ENCODE peak calls at places on chromosomes 13 and 19, in ten cellular contexts. One of them, this sample, is unnamed.

GRCh38 chr13:40476175-40476958 is 190.1 kb downstream of the FOXO1 start:
- DNase-seq in ACHN: no peak
- DNase-seq in iris pigment epithelial cell: no peak
- DNase-seq in dermis microvascular lymphatic vessel endothelial cell: peak
- DNase-seq in right lobe of liver: no peak
- DNase-seq in activated CD4-positive, CD25-positive, alpha-beta regulatory T cell: no peak
- DNase-seq in stomach: no peak
- DNase-seq in nucleus accumbens: no peak
- DNase-seq in stimulated activated CD4-positive, alpha-beta T cell treated with anti-CD3 and anti-CD28 coated beads, Interleukin-1b, Interleukin-23, amount 100 ng/mL, for 1 hour: no peak
- DNase-seq in left cardiac atrium: no peak
- DNase-seq in this sample: no peak

GRCh38 chr19:5330307-5330720 is 10.3 kb downstream of the PTPRS start:
- DNase-seq in dermis microvascular lymphatic vessel endothelial cell: no peak
- DNase-seq in iris pigment epithelial cell: no peak
- DNase-seq in stomach: no peak
- DNase-seq in activated CD4-positive, CD25-positive, alpha-beta regulatory T cell: no peak
- DNase-seq in nucleus accumbens: no peak
- DNase-seq in left cardiac atrium: no peak
- DNase-seq in right lobe of liver: no peak
- DNase-seq in ACHN: no peak
- DNase-seq in stimulated activated CD4-positive, alpha-beta T cell treated with anti-CD3 and anti-CD28 coated beads, Interleukin-1b, Interleukin-23, amount 100 ng/mL, for 1 hour: no peak
- DNase-seq in this sample: no peak

GRCh38 chr19:55456347-55456746 is 5.1 kb downstream of the ISOC2 start:
- DNase-seq in ACHN: no peak
- DNase-seq in dermis microvascular lymphatic vessel endothelial cell: no peak
- DNase-seq in stimulated activated CD4-positive, alpha-beta T cell treated with anti-CD3 and anti-CD28 coated beads, Interleukin-1b, Interleukin-23, amount 100 ng/mL, for 1 hour: no peak
- DNase-seq in right lobe of liver: no peak
- DNase-seq in activated CD4-positive, CD25-positive, alpha-beta regulatory T cell: no peak
- DNase-seq in iris pigment epithelial cell: no peak
- DNase-seq in nucleus accumbens: no peak
- DNase-seq in stomach: no peak
- DNase-seq in left cardiac atrium: no peak
- DNase-seq in this sample: no peak

GRCh38 chr13:59975807-59976445 is 187.8 kb downstream of the DIAPH3 start:
- DNase-seq in stomach: no peak
- DNase-seq in iris pigment epithelial cell: no peak
- DNase-seq in right lobe of liver: no peak
- DNase-seq in dermis microvascular lymphatic vessel endothelial cell: no peak
- DNase-seq in activated CD4-positive, CD25-positive, alpha-beta regulatory T cell: no peak
- DNase-seq in stimulated activated CD4-positive, alpha-beta T cell treated with anti-CD3 and anti-CD28 coated beads, Interleukin-1b, Interleukin-23, amount 100 ng/mL, for 1 hour: no peak
- DNase-seq in nucleus accumbens: no peak
- DNase-seq in left cardiac atrium: no peak
- DNase-seq in ACHN: no peak
- DNase-seq in this sample: no peak

GRCh38 chr13:77028202-77028601 is 1.2 kb upstream of the FBXL3 start:
- DNase-seq in ACHN: peak
- DNase-seq in dermis microvascular lymphatic vessel endothelial cell: peak
- DNase-seq in iris pigment epithelial cell: peak
- DNase-seq in nucleus accumbens: no peak
- DNase-seq in stomach: no peak
- DNase-seq in stimulated activated CD4-positive, alpha-beta T cell treated with anti-CD3 and anti-CD28 coated beads, Interleukin-1b, Interleukin-23, amount 100 ng/mL, for 1 hour: no peak
- DNase-seq in right lobe of liver: no peak
- DNase-seq in left cardiac atrium: no peak
- DNase-seq in activated CD4-positive, CD25-positive, alpha-beta regulatory T cell: no peak
- DNase-seq in this sample: no peak

GRCh38 chr19:16327911-16328823 is 3.5 kb downstream of the KLF2 start:
- DNase-seq in ACHN: no peak
- DNase-seq in stimulated activated CD4-positive, alpha-beta T cell treated with anti-CD3 and anti-CD28 coated beads, Interleukin-1b, Interleukin-23, amount 100 ng/mL, for 1 hour: no peak
- DNase-seq in stomach: peak
- DNase-seq in right lobe of liver: peak
- DNase-seq in dermis microvascular lymphatic vessel endothelial cell: peak
- DNase-seq in nucleus accumbens: no peak
- DNase-seq in left cardiac atrium: peak
- DNase-seq in activated CD4-positive, CD25-positive, alpha-beta regulatory T cell: peak
- DNase-seq in iris pigment epithelial cell: peak
- DNase-seq in this sample: no peak

GRCh38 chr13:100124265-100124664 is 35.4 kb downstream of the PCCA start:
- DNase-seq in nucleus accumbens: no peak
- DNase-seq in right lobe of liver: no peak
- DNase-seq in iris pigment epithelial cell: peak
- DNase-seq in activated CD4-positive, CD25-positive, alpha-beta regulatory T cell: no peak
- DNase-seq in stomach: no peak
- DNase-seq in dermis microvascular lymphatic vessel endothelial cell: no peak
- DNase-seq in stimulated activated CD4-positive, alpha-beta T cell treated with anti-CD3 and anti-CD28 coated beads, Interleukin-1b, Interleukin-23, amount 100 ng/mL, for 1 hour: no peak
- DNase-seq in left cardiac atrium: no peak
- DNase-seq in ACHN: no peak
- DNase-seq in this sample: no peak

GRCh38 chr13:71218960-71219359 is 648.0 kb downstream of the DACH1 start:
- DNase-seq in right lobe of liver: no peak
- DNase-seq in stimulated activated CD4-positive, alpha-beta T cell treated with anti-CD3 and anti-CD28 coated beads, Interleukin-1b, Interleukin-23, amount 100 ng/mL, for 1 hour: no peak
- DNase-seq in iris pigment epithelial cell: peak
- DNase-seq in stomach: no peak
- DNase-seq in activated CD4-positive, CD25-positive, alpha-beta regulatory T cell: no peak
- DNase-seq in dermis microvascular lymphatic vessel endothelial cell: peak
- DNase-seq in ACHN: peak
- DNase-seq in left cardiac atrium: no peak
- DNase-seq in nucleus accumbens: no peak
- DNase-seq in this sample: no peak

GRCh38 chr19:15841875-15842569 is 26.6 kb upstream of the OR10H1 start:
- DNase-seq in ACHN: no peak
- DNase-seq in nucleus accumbens: no peak
- DNase-seq in right lobe of liver: no peak
- DNase-seq in dermis microvascular lymphatic vessel endothelial cell: no peak
- DNase-seq in stomach: no peak
- DNase-seq in stimulated activated CD4-positive, alpha-beta T cell treated with anti-CD3 and anti-CD28 coated beads, Interleukin-1b, Interleukin-23, amount 100 ng/mL, for 1 hour: no peak
- DNase-seq in activated CD4-positive, CD25-positive, alpha-beta regulatory T cell: no peak
- DNase-seq in left cardiac atrium: no peak
- DNase-seq in iris pigment epithelial cell: no peak
- DNase-seq in this sample: peak

GRCh38 chr13:49502954-49503353 is 7.2 kb downstream of the PHF11 start:
- DNase-seq in stimulated activated CD4-positive, alpha-beta T cell treated with anti-CD3 and anti-CD28 coated beads, Interleukin-1b, Interleukin-23, amount 100 ng/mL, for 1 hour: no peak
- DNase-seq in iris pigment epithelial cell: peak
- DNase-seq in nucleus accumbens: no peak
- DNase-seq in dermis microvascular lymphatic vessel endothelial cell: peak
- DNase-seq in left cardiac atrium: peak
- DNase-seq in right lobe of liver: no peak
- DNase-seq in stomach: no peak
- DNase-seq in activated CD4-positive, CD25-positive, alpha-beta regulatory T cell: no peak
- DNase-seq in ACHN: no peak
- DNase-seq in this sample: no peak

GRCh38 chr19:50762554-50762953 is 7.7 kb upstream of the GPR32 start:
- DNase-seq in stimulated activated CD4-positive, alpha-beta T cell treated with anti-CD3 and anti-CD28 coated beads, Interleukin-1b, Interleukin-23, amount 100 ng/mL, for 1 hour: no peak
- DNase-seq in dermis microvascular lymphatic vessel endothelial cell: no peak
- DNase-seq in nucleus accumbens: no peak
- DNase-seq in iris pigment epithelial cell: no peak
- DNase-seq in activated CD4-positive, CD25-positive, alpha-beta regulatory T cell: no peak
- DNase-seq in left cardiac atrium: no peak
- DNase-seq in right lobe of liver: no peak
- DNase-seq in ACHN: no peak
- DNase-seq in stomach: no peak
- DNase-seq in this sample: no peak

GRCh38 chr13:113874177-113874576 is 10.3 kb upstream of the GAS6 start:
- DNase-seq in ACHN: no peak
- DNase-seq in stomach: no peak
- DNase-seq in right lobe of liver: no peak
- DNase-seq in activated CD4-positive, CD25-positive, alpha-beta regulatory T cell: no peak
- DNase-seq in nucleus accumbens: no peak
- DNase-seq in stimulated activated CD4-positive, alpha-beta T cell treated with anti-CD3 and anti-CD28 coated beads, Interleukin-1b, Interleukin-23, amount 100 ng/mL, for 1 hour: no peak
- DNase-seq in dermis microvascular lymphatic vessel endothelial cell: no peak
- DNase-seq in iris pigment epithelial cell: no peak
- DNase-seq in left cardiac atrium: no peak
- DNase-seq in this sample: no peak

GRCh38 chr19:18939922-18940775 is 868 bp downstream of the HOMER3 start:
- DNase-seq in iris pigment epithelial cell: peak
- DNase-seq in right lobe of liver: no peak
- DNase-seq in dermis microvascular lymphatic vessel endothelial cell: peak
- DNase-seq in activated CD4-positive, CD25-positive, alpha-beta regulatory T cell: no peak
- DNase-seq in nucleus accumbens: peak
- DNase-seq in stimulated activated CD4-positive, alpha-beta T cell treated with anti-CD3 and anti-CD28 coated beads, Interleukin-1b, Interleukin-23, amount 100 ng/mL, for 1 hour: no peak
- DNase-seq in left cardiac atrium: peak
- DNase-seq in ACHN: peak
- DNase-seq in stomach: peak
- DNase-seq in this sample: no peak

GRCh38 chr19:27775395-27775794 is 1437.6 kb downstream of the UQCRFS1 start:
- DNase-seq in stimulated activated CD4-positive, alpha-beta T cell treated with anti-CD3 and anti-CD28 coated beads, Interleukin-1b, Interleukin-23, amount 100 ng/mL, for 1 hour: no peak
- DNase-seq in right lobe of liver: no peak
- DNase-seq in stomach: no peak
- DNase-seq in activated CD4-positive, CD25-positive, alpha-beta regulatory T cell: no peak
- DNase-seq in ACHN: peak
- DNase-seq in iris pigment epithelial cell: no peak
- DNase-seq in left cardiac atrium: no peak
- DNase-seq in dermis microvascular lymphatic vessel endothelial cell: no peak
- DNase-seq in nucleus accumbens: no peak
- DNase-seq in this sample: peak

GRCh38 chr19:18118420-18119242 is 21.1 kb downstream of the MAST3 start:
- DNase-seq in ACHN: no peak
- DNase-seq in stomach: no peak
- DNase-seq in right lobe of liver: no peak
- DNase-seq in dermis microvascular lymphatic vessel endothelial cell: no peak
- DNase-seq in stimulated activated CD4-positive, alpha-beta T cell treated with anti-CD3 and anti-CD28 coated beads, Interleukin-1b, Interleukin-23, amount 100 ng/mL, for 1 hour: no peak
- DNase-seq in activated CD4-positive, CD25-positive, alpha-beta regulatory T cell: no peak
- DNase-seq in nucleus accumbens: no peak
- DNase-seq in left cardiac atrium: no peak
- DNase-seq in iris pigment epithelial cell: peak
- DNase-seq in this sample: peak

GRCh38 chr13:41186481-41186880 is 7.9 kb downstream of the KBTBD7 start:
- DNase-seq in ACHN: no peak
- DNase-seq in right lobe of liver: no peak
- DNase-seq in stimulated activated CD4-positive, alpha-beta T cell treated with anti-CD3 and anti-CD28 coated beads, Interleukin-1b, Interleukin-23, amount 100 ng/mL, for 1 hour: no peak
- DNase-seq in left cardiac atrium: no peak
- DNase-seq in nucleus accumbens: no peak
- DNase-seq in stomach: no peak
- DNase-seq in iris pigment epithelial cell: no peak
- DNase-seq in activated CD4-positive, CD25-positive, alpha-beta regulatory T cell: no peak
- DNase-seq in dermis microvascular lymphatic vessel endothelial cell: no peak
- DNase-seq in this sample: no peak

GRCh38 chr13:38783992-38784875 is 97.4 kb downstream of the FREM2 start:
- DNase-seq in stimulated activated CD4-positive, alpha-beta T cell treated with anti-CD3 and anti-CD28 coated beads, Interleukin-1b, Interleukin-23, amount 100 ng/mL, for 1 hour: no peak
- DNase-seq in stomach: peak
- DNase-seq in ACHN: peak
- DNase-seq in activated CD4-positive, CD25-positive, alpha-beta regulatory T cell: no peak
- DNase-seq in iris pigment epithelial cell: no peak
- DNase-seq in nucleus accumbens: no peak
- DNase-seq in left cardiac atrium: no peak
- DNase-seq in right lobe of liver: no peak
- DNase-seq in dermis microvascular lymphatic vessel endothelial cell: no peak
- DNase-seq in this sample: no peak

GRCh38 chr13:20303636-20304035 is 71.5 kb upstream of the GJB6 start:
- DNase-seq in activated CD4-positive, CD25-positive, alpha-beta regulatory T cell: no peak
- DNase-seq in left cardiac atrium: no peak
- DNase-seq in stimulated activated CD4-positive, alpha-beta T cell treated with anti-CD3 and anti-CD28 coated beads, Interleukin-1b, Interleukin-23, amount 100 ng/mL, for 1 hour: no peak
- DNase-seq in iris pigment epithelial cell: no peak
- DNase-seq in stomach: no peak
- DNase-seq in nucleus accumbens: no peak
- DNase-seq in ACHN: no peak
- DNase-seq in dermis microvascular lymphatic vessel endothelial cell: no peak
- DNase-seq in right lobe of liver: no peak
- DNase-seq in this sample: no peak

GRCh38 chr19:20776083-20777076 is at the start of gene ZNF66:
- DNase-seq in right lobe of liver: peak
- DNase-seq in activated CD4-positive, CD25-positive, alpha-beta regulatory T cell: peak
- DNase-seq in stimulated activated CD4-positive, alpha-beta T cell treated with anti-CD3 and anti-CD28 coated beads, Interleukin-1b, Interleukin-23, amount 100 ng/mL, for 1 hour: peak
- DNase-seq in dermis microvascular lymphatic vessel endothelial cell: peak
- DNase-seq in stomach: peak
- DNase-seq in left cardiac atrium: peak
- DNase-seq in iris pigment epithelial cell: peak
- DNase-seq in nucleus accumbens: peak
- DNase-seq in ACHN: no peak
- DNase-seq in this sample: peak

GRCh38 chr19:9885077-9885552 is 50.0 kb downstream of the PIN1 start:
- DNase-seq in left cardiac atrium: peak
- DNase-seq in ACHN: peak
- DNase-seq in stomach: no peak
- DNase-seq in nucleus accumbens: no peak
- DNase-seq in right lobe of liver: no peak
- DNase-seq in stimulated activated CD4-positive, alpha-beta T cell treated with anti-CD3 and anti-CD28 coated beads, Interleukin-1b, Interleukin-23, amount 100 ng/mL, for 1 hour: no peak
- DNase-seq in iris pigment epithelial cell: peak
- DNase-seq in dermis microvascular lymphatic vessel endothelial cell: peak
- DNase-seq in activated CD4-positive, CD25-positive, alpha-beta regulatory T cell: no peak
- DNase-seq in this sample: no peak

GRCh38 chr19:46537136-46538097 is 41.8 kb upstream of the PNMA8B start:
- DNase-seq in stomach: peak
- DNase-seq in activated CD4-positive, CD25-positive, alpha-beta regulatory T cell: peak
- DNase-seq in right lobe of liver: no peak
- DNase-seq in dermis microvascular lymphatic vessel endothelial cell: peak
- DNase-seq in ACHN: peak
- DNase-seq in iris pigment epithelial cell: peak
- DNase-seq in stimulated activated CD4-positive, alpha-beta T cell treated with anti-CD3 and anti-CD28 coated beads, Interleukin-1b, Interleukin-23, amount 100 ng/mL, for 1 hour: peak
- DNase-seq in nucleus accumbens: peak
- DNase-seq in left cardiac atrium: peak
- DNase-seq in this sample: peak

GRCh38 chr13:20729633-20730585 is 26.4 kb downstream of the IL17D start:
- DNase-seq in dermis microvascular lymphatic vessel endothelial cell: no peak
- DNase-seq in stomach: no peak
- DNase-seq in right lobe of liver: no peak
- DNase-seq in ACHN: no peak
- DNase-seq in iris pigment epithelial cell: no peak
- DNase-seq in stimulated activated CD4-positive, alpha-beta T cell treated with anti-CD3 and anti-CD28 coated beads, Interleukin-1b, Interleukin-23, amount 100 ng/mL, for 1 hour: no peak
- DNase-seq in nucleus accumbens: no peak
- DNase-seq in activated CD4-positive, CD25-positive, alpha-beta regulatory T cell: no peak
- DNase-seq in left cardiac atrium: no peak
- DNase-seq in this sample: no peak

GRCh38 chr19:12843999-12844732 is 5.9 kb downstream of the MAST1 start:
- DNase-seq in activated CD4-positive, CD25-positive, alpha-beta regulatory T cell: no peak
- DNase-seq in iris pigment epithelial cell: no peak
- DNase-seq in nucleus accumbens: no peak
- DNase-seq in stimulated activated CD4-positive, alpha-beta T cell treated with anti-CD3 and anti-CD28 coated beads, Interleukin-1b, Interleukin-23, amount 100 ng/mL, for 1 hour: no peak
- DNase-seq in ACHN: no peak
- DNase-seq in right lobe of liver: no peak
- DNase-seq in dermis microvascular lymphatic vessel endothelial cell: no peak
- DNase-seq in left cardiac atrium: no peak
- DNase-seq in stomach: no peak
- DNase-seq in this sample: no peak

GRCh38 chr19:48421548-48421947 is 24.2 kb upstream of the GRWD1 start:
- DNase-seq in ACHN: no peak
- DNase-seq in nucleus accumbens: no peak
- DNase-seq in stimulated activated CD4-positive, alpha-beta T cell treated with anti-CD3 and anti-CD28 coated beads, Interleukin-1b, Interleukin-23, amount 100 ng/mL, for 1 hour: no peak
- DNase-seq in iris pigment epithelial cell: no peak
- DNase-seq in left cardiac atrium: no peak
- DNase-seq in activated CD4-positive, CD25-positive, alpha-beta regulatory T cell: no peak
- DNase-seq in dermis microvascular lymphatic vessel endothelial cell: no peak
- DNase-seq in right lobe of liver: no peak
- DNase-seq in stomach: no peak
- DNase-seq in this sample: no peak

GRCh38 chr19:40388486-40388885 is 1.5 kb downstream of the HIPK4 start:
- DNase-seq in left cardiac atrium: no peak
- DNase-seq in stomach: no peak
- DNase-seq in stimulated activated CD4-positive, alpha-beta T cell treated with anti-CD3 and anti-CD28 coated beads, Interleukin-1b, Interleukin-23, amount 100 ng/mL, for 1 hour: no peak
- DNase-seq in iris pigment epithelial cell: no peak
- DNase-seq in ACHN: no peak
- DNase-seq in nucleus accumbens: no peak
- DNase-seq in activated CD4-positive, CD25-positive, alpha-beta regulatory T cell: no peak
- DNase-seq in right lobe of liver: no peak
- DNase-seq in dermis microvascular lymphatic vessel endothelial cell: no peak
- DNase-seq in this sample: no peak